ENCODE peak calls at places on chromosomes 13 and 19, in ten cellular contexts. Z is HFF-Myc, G is WERI-Rb-1, W is OCI-LY7, X is tibial artery, F is mesendoderm, V is foreskin fibroblast, T is heart right ventricle, P is BJ, C is AG10803. O is an unnamed sample.

GRCh38 chr19:23771348-23771747 is 12.7 kb upstream of the ZNF681 start:
- DNase-seq in Z (no peak), G (no peak), W (no peak), X (no peak), F (no peak), V (no peak), T (no peak), P (no peak), C (no peak), O (no peak)

GRCh38 chr19:30338878-30339623 is 33.1 kb upstream of the ZNF536 start:
- DNase-seq in Z (no peak), G (no peak), W (no peak), X (no peak), F (no peak), V (no peak), T (no peak), P (no peak), C (no peak), O (no peak)

GRCh38 chr13:110486061-110486780 is 75.3 kb downstream of the RAB20 start:
- DNase-seq in Z (no peak), G (no peak), W (no peak), X (no peak), F (peak), V (no peak), T (no peak), P (no peak), C (no peak), O (no peak)

GRCh38 chr19:29576043-29576442 is 30.0 kb upstream of the POP4 start:
- DNase-seq in Z (no peak), G (no peak), W (no peak), X (no peak), F (no peak), V (no peak), T (no peak), P (no peak), C (peak), O (no peak)

GRCh38 chr19:883661-884211 is 9.3 kb downstream of the MED16 start:
- DNase-seq in Z (no peak), G (no peak), W (no peak), X (no peak), F (peak), V (no peak), T (no peak), P (no peak), C (no peak), O (no peak)

GRCh38 chr19:1884719-1885334 is 469 bp downstream of the ABHD17A start:
- DNase-seq in Z (no peak), G (no peak), W (peak), X (peak), F (no peak), V (no peak), T (no peak), P (no peak), C (no peak), O (no peak)

GRCh38 chr13:114140131-114140908 is 7.9 kb upstream of the RASA3 start:
- DNase-seq in Z (no peak), G (no peak), W (no peak), X (peak), F (no peak), V (no peak), T (no peak), P (no peak), C (no peak), O (no peak)

GRCh38 chr19:30453768-30454167 is 81.6 kb downstream of the ZNF536 start:
- DNase-seq in Z (no peak), G (no peak), W (no peak), X (no peak), F (no peak), V (no peak), T (no peak), P (no peak), C (no peak), O (no peak)

GRCh38 chr19:57560049-57560491 is 407 bp upstream of the ZNF550 start:
- DNase-seq in Z (no peak), G (no peak), W (no peak), X (no peak), F (no peak), V (peak), T (peak), P (peak), C (peak), O (no peak)

GRCh38 chr19:4795400-4795799 is 3.9 kb downstream of the FEM1A start:
- DNase-seq in Z (no peak), G (no peak), W (no peak), X (no peak), F (no peak), V (no peak), T (no peak), P (no peak), C (no peak), O (no peak)

GRCh38 chr19:45901432-45901903 is 945 bp downstream of the MYPOP start:
- DNase-seq in Z (no peak), G (no peak), W (no peak), X (no peak), F (peak), V (no peak), T (no peak), P (no peak), C (peak), O (peak)

GRCh38 chr19:42250666-42251531 is 4.0 kb downstream of the ERF start:
- DNase-seq in Z (no peak), G (no peak), W (no peak), X (peak), F (no peak), V (no peak), T (no peak), P (no peak), C (peak), O (no peak)
- H3K4me3 ChIP-seq in Z (peak), G (no peak), W (no peak), X (peak), F (no peak), V (peak), T (peak), P (peak), C (peak), O (peak)

GRCh38 chr19:12676928-12677327 is 4.8 kb downstream of the DHPS start:
- DNase-seq in Z (no peak), G (no peak), W (no peak), X (no peak), F (no peak), V (no peak), T (no peak), P (no peak), C (no peak), O (no peak)

GRCh38 chr19:12681074-12681987 is at the start of gene DHPS:
- DNase-seq in Z (peak), G (peak), W (peak), X (peak), F (peak), V (peak), T (peak), P (peak), C (peak), O (peak)

GRCh38 chr19:12675940-12676339 is 5.7 kb downstream of the DHPS start:
- DNase-seq in Z (no peak), G (no peak), W (no peak), X (no peak), F (no peak), V (no peak), T (no peak), P (no peak), C (no peak), O (no peak)

GRCh38 chr19:12676384-12676792 is 5.3 kb downstream of the DHPS start:
- DNase-seq in Z (peak), G (peak), W (peak), X (peak), F (peak), V (peak), T (peak), P (no peak), C (peak), O (peak)

DNA sequence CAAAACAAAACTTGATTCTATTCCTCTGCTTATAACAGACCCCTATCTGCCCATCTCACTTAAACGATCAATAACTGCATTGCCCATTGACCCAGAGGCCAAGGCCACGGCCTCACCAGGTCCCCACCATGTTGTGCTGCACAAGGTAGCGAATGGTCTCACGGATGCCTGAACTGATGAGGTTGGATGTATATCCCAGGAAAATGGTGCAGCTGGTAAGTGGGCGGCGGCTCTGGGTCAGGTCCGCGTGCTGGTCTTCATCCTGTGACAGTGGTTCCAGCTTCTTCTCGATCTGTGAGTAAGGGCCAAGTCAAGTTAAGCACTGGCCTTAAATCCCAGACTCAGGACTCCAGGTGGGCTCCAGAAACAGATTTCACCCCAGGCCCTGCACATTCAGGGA is 1.6 kb downstream of the DHPS start:
- DNase-seq in Z (no peak), G (no peak), W (no peak), X (no peak), F (no peak), V (no peak), T (no peak), P (no peak), C (no peak), O (no peak)
- H3K4me3 ChIP-seq in Z (peak), G (no peak), W (peak), X (no peak), F (no peak), V (no peak), T (no peak), P (no peak), C (no peak), O (no peak)

GRCh38 chr19:10719466-10719961 is 1.6 kb downstream of the DNM2 start:
- DNase-seq in Z (no peak), G (no peak), W (no peak), X (no peak), F (peak), V (no peak), T (no peak), P (no peak), C (no peak), O (no peak)

GRCh38 chr19:10718205-10719196 is 622 bp downstream of the DNM2 start:
- DNase-seq in Z (no peak), G (peak), W (peak), X (no peak), F (peak), V (peak), T (no peak), P (no peak), C (peak), O (peak)

GRCh38 chr19:10720607-10721125 is 2.8 kb downstream of the DNM2 start:
- DNase-seq in Z (no peak), G (no peak), W (no peak), X (no peak), F (no peak), V (no peak), T (no peak), P (no peak), C (no peak), O (no peak)

GRCh38 chr19:10717356-10718204 is at the start of gene DNM2:
- DNase-seq in Z (peak), G (peak), W (peak), X (peak), F (peak), V (peak), T (peak), P (peak), C (peak), O (peak)

DNA sequence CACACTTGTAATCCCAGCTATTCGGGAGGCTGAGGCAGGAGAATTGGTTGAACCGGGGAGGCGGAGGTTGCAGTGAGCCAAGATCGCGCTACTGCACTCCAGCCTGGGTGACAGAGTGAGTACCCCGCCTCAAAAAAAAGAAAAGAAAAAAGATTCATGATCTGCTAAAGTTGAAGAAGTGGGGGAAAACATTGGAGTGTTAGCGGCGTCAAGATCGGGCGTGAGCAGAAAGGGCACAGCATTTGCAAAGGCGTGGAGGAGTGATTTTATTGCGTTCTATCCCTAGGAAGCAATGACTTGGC is 874 bp upstream of the DNM2 start:
- DNase-seq in Z (no peak), G (no peak), W (no peak), X (no peak), F (no peak), V (no peak), T (no peak), P (no peak), C (no peak), O (no peak)
- H3K4me3 ChIP-seq in Z (no peak), G (no peak), W (no peak), X (no peak), F (no peak), V (peak), T (peak), P (no peak), C (peak), O (no peak)

GRCh38 chr13:112981361-112981905 is 12.4 kb downstream of the MCF2L start:
- DNase-seq in Z (no peak), G (no peak), W (no peak), X (no peak), F (no peak), V (no peak), T (no peak), P (no peak), C (no peak), O (no peak)
- H3K4me3 ChIP-seq in Z (no peak), G (no peak), W (no peak), X (peak), F (no peak), V (no peak), T (peak), P (no peak), C (no peak), O (no peak)

GRCh38 chr19:11479470-11480080 is 1.3 kb downstream of the ELAVL3 start:
- DNase-seq in Z (no peak), G (peak), W (no peak), X (no peak), F (peak), V (no peak), T (no peak), P (no peak), C (no peak), O (peak)

GRCh38 chr19:11483176-11484111 is 2.6 kb upstream of the ELAVL3 start:
- DNase-seq in Z (no peak), G (no peak), W (no peak), X (no peak), F (no peak), V (no peak), T (no peak), P (no peak), C (no peak), O (no peak)

GRCh38 chr19:11480081-11480926 is 542 bp downstream of the ELAVL3 start:
- DNase-seq in Z (no peak), G (no peak), W (no peak), X (no peak), F (no peak), V (no peak), T (no peak), P (no peak), C (no peak), O (peak)

GRCh38 chr19:11480927-11481776 is at the start of gene ELAVL3:
- DNase-seq in Z (no peak), G (peak), W (no peak), X (no peak), F (no peak), V (no peak), T (no peak), P (no peak), C (no peak), O (peak)

DNA sequence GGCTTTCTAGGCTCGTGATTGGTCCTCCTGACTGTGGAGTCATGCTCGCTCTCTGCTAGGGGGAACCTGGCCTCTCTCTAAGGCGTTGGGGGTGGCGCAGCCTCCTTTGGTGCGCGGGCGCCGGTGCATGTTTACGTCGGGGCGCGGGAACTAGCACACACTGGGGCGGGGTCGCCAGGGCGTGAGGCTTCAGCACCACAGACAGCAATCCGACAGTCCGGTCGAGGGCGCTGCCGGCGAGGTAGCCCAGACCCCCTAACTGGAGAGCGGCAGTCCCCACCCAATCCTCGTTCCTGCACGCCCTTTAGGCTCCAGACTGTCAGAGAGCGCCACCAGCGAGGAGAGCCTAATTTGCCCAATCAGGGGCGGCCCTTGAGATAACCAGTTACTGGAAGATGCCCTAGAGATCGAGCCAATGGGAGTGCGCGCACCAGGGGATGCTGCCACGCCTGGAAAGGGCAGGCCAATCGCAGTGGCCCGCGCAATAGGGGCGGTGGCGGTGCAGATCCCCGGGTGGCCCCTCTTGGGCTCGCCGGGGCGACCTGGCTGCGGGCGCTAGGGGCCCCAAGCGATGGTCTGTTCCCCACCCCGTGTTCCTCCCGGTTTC is 1.0 kb upstream of the ELAVL3 start:
- DNase-seq in Z (no peak), G (peak), W (peak), X (peak), F (peak), V (peak), T (peak), P (peak), C (peak), O (peak)
- H3K4me3 ChIP-seq in Z (peak), G (peak), W (peak), X (peak), F (no peak), V (peak), T (peak), P (peak), C (peak), O (peak)

GRCh38 chr19:11482384-11483050 is 1.7 kb upstream of the ELAVL3 start:
- DNase-seq in Z (no peak), G (peak), W (peak), X (peak), F (peak), V (peak), T (peak), P (no peak), C (peak), O (peak)
- H3K4me3 ChIP-seq in Z (peak), G (peak), W (peak), X (peak), F (no peak), V (peak), T (peak), P (peak), C (peak), O (peak)

GRCh38 chr19:48274938-48275337 is 5.1 kb downstream of the ZNF114 start:
- DNase-seq in Z (no peak), G (no peak), W (no peak), X (peak), F (no peak), V (no peak), T (no peak), P (no peak), C (no peak), O (no peak)

GRCh38 chr19:48274173-48274572 is 4.3 kb downstream of the ZNF114 start:
- DNase-seq in Z (no peak), G (no peak), W (no peak), X (no peak), F (no peak), V (peak), T (no peak), P (no peak), C (no peak), O (no peak)

GRCh38 chr19:48271531-48272151 is 1.8 kb downstream of the ZNF114 start:
- DNase-seq in Z (no peak), G (no peak), W (peak), X (no peak), F (peak), V (peak), T (peak), P (no peak), C (peak), O (peak)
- H3K4me3 ChIP-seq in Z (peak), G (no peak), W (peak), X (peak), F (peak), V (peak), T (peak), P (peak), C (peak), O (peak)

GRCh38 chr19:51884713-51885112 is 3.0 kb downstream of the ZNF577 start:
- DNase-seq in Z (no peak), G (no peak), W (no peak), X (no peak), F (no peak), V (no peak), T (no peak), P (no peak), C (no peak), O (no peak)
- H3K4me3 ChIP-seq in Z (no peak), G (no peak), W (no peak), X (no peak), F (no peak), V (no peak), T (no peak), P (no peak), C (no peak), O (no peak)

O was measured in BE2C.